ENCODE peak calls at places on chromosomes 7 and 10, in seven cellular contexts. Z, M, T, O, P, N and R are unnamed samples.

GRCh38 chr10:69335063-69335587 is 56.8 kb downstream of the HK1 start:
- DNase-seq in M (peak; percentile 90), N (no peak), P (no peak), Z (no peak), O (peak; percentile 35), T (no peak), R (no peak)

GRCh38 chr10:4354382-4354812 is 471.6 kb upstream of the AKR1E2 start:
- DNase-seq in O (no peak), N (no peak), Z (no peak), P (no peak), T (no peak), M (no peak), R (no peak)

GRCh38 chr7:45703911-45704682 is 129.9 kb downstream of the ADCY1 start:
- DNase-seq in Z (no peak), N (no peak), P (no peak), O (no peak), T (no peak), M (no peak), R (no peak)

GRCh38 chr7:29563590-29564454 is at the start of gene PRR15:
- DNase-seq in M (peak; percentile 51), T (peak; percentile 55), P (peak; percentile 17), N (no peak), Z (no peak), O (peak; percentile 88), R (no peak)

GRCh38 chr10:25068152-25069058 is 52.0 kb downstream of the THNSL1 start:
- DNase-seq in N (no peak), Z (no peak), T (peak; percentile 36), P (peak; percentile 29), O (no peak), M (no peak), R (peak; percentile 19)

GRCh38 chr10:24518981-24519597 is 204.6 kb downstream of the ARHGAP21 start:
- DNase-seq in Z (peak; percentile 20), O (peak; percentile 46), M (peak; percentile 53), P (peak; percentile 75), N (no peak), T (peak; percentile 86), R (peak; percentile 38)

GRCh38 chr10:126407831-126408230 is 19.6 kb upstream of the ADAM12 start:
- DNase-seq in Z (no peak), M (no peak), N (no peak), O (no peak), P (no peak), T (peak; percentile 15), R (no peak)

GRCh38 chr7:20240080-20240926 is 23.1 kb upstream of the MACC1 start:
- DNase-seq in T (no peak), O (no peak), M (no peak), P (no peak), N (no peak), Z (no peak), R (no peak)

GRCh38 chr7:14752301-14752700 is 150.2 kb downstream of the DGKB start:
- DNase-seq in Z (no peak), N (no peak), M (no peak), T (no peak), P (no peak), O (no peak), R (no peak)

GRCh38 chr10:99279626-99280111 is 44.0 kb upstream of the HPSE2 start:
- DNase-seq in P (no peak), M (no peak), N (no peak), O (peak; percentile 76), T (peak; percentile 11), Z (no peak), R (peak; percentile 63)

GRCh38 chr10:13808556-13809391 is 222.0 kb downstream of the PRPF18 start:
- DNase-seq in T (no peak), P (no peak), O (no peak), M (no peak), N (no peak), Z (no peak), R (no peak)

GRCh38 chr7:98211676-98212531 is 665 bp downstream of the BHLHA15 start:
- DNase-seq in P (no peak), O (peak; percentile 52), Z (no peak), M (peak; percentile 47), T (no peak), N (no peak), R (no peak)

GRCh38 chr10:133032231-133032630 is 55.5 kb upstream of the ADGRA1 start:
- DNase-seq in Z (no peak), N (no peak), T (no peak), P (no peak), O (no peak), M (no peak), R (no peak)

GRCh38 chr7:138396251-138397070 is 63.6 kb upstream of the TRIM24 start:
- DNase-seq in Z (no peak), M (no peak), P (no peak), T (no peak), N (no peak), O (peak; percentile 87), R (no peak)

GRCh38 chr7:140062118-140062527 is 628 bp downstream of the PARP12 start:
- DNase-seq in M (peak; percentile 60), N (no peak), Z (peak; percentile 56), O (peak; percentile 45), P (no peak), T (peak; percentile 18), R (no peak)

GRCh38 chr10:77405771-77406241 is 231.8 kb downstream of the KCNMA1 start:
- DNase-seq in P (peak; percentile 82), T (peak; percentile 89), Z (no peak), M (peak; percentile 88), N (no peak), O (peak; percentile 84), R (peak; percentile 75)

GRCh38 chr10:71909399-71910083 is 54.7 kb upstream of the CHST3 start:
- DNase-seq in Z (no peak), T (no peak), N (no peak), P (no peak), M (no peak), O (no peak), R (no peak)

GRCh38 chr7:20075992-20076813 is 141.0 kb downstream of the MACC1 start:
- DNase-seq in M (no peak), Z (no peak), T (no peak), O (no peak), P (no peak), N (no peak), R (peak; percentile 1)

GRCh38 chr10:68732651-68733050 is 11.6 kb downstream of the CCAR1 start:
- DNase-seq in T (no peak), Z (no peak), M (no peak), P (no peak), N (no peak), O (no peak), R (no peak)

GRCh38 chr7:16028103-16028502 is 341.6 kb upstream of the MEOX2 start:
- DNase-seq in T (peak; percentile 66), Z (no peak), P (peak; percentile 54), O (no peak), M (no peak), N (no peak), R (peak; percentile 95)

GRCh38 chr10:44372181-44372580 is 12.7 kb downstream of the CXCL12 start:
- DNase-seq in Z (no peak), M (peak; percentile 37), T (no peak), P (no peak), N (no peak), O (no peak), R (no peak)

GRCh38 chr10:34078017-34078416 is 737.1 kb downstream of the PARD3 start:
- DNase-seq in Z (no peak), M (no peak), P (no peak), T (no peak), O (no peak), N (no peak), R (no peak)

GRCh38 chr10:98172073-98172472 is 37.6 kb downstream of the R3HCC1L start:
- DNase-seq in N (no peak), M (peak; percentile 50), T (peak; percentile 65), P (no peak), Z (no peak), O (no peak), R (no peak)

GRCh38 chr10:34147641-34148040 is 667.5 kb downstream of the PARD3 start:
- DNase-seq in T (no peak), N (no peak), P (no peak), M (no peak), O (no peak), Z (no peak), R (no peak)

GRCh38 chr7:70566659-70567058 is 565.3 kb upstream of the GALNT17 start:
- DNase-seq in Z (no peak), M (no peak), P (no peak), T (no peak), O (no peak), N (no peak), R (no peak)

GRCh38 chr10:92291921-92292860 is 1.2 kb downstream of the MARCHF5 start:
- DNase-seq in Z (peak; percentile 21), N (no peak), M (peak; percentile 66), O (peak; percentile 49), T (peak; percentile 61), P (peak; percentile 43), R (peak; percentile 56)

GRCh38 chr7:22647451-22648257 is 79.3 kb upstream of the IL6 start:
- DNase-seq in T (peak; percentile 35), Z (no peak), O (no peak), M (no peak), P (peak; percentile 48), N (no peak), R (peak; percentile 79)

GRCh38 chr7:95476904-95477594 is 8.7 kb upstream of the ASB4 start:
- DNase-seq in P (peak; percentile 60), N (no peak), T (peak; percentile 72), O (peak; percentile 49), Z (peak; percentile 7), M (peak; percentile 58), R (peak; percentile 55)

GRCh38 chr7:25207887-25208286 is 20.4 kb downstream of the NPVF start:
- DNase-seq in Z (no peak), T (no peak), O (no peak), P (no peak), M (no peak), N (no peak), R (no peak)

GRCh38 chr7:111029574-111030357 is 61.2 kb upstream of the LRRN3 start:
- DNase-seq in P (no peak), N (no peak), O (no peak), T (peak; percentile 24), M (no peak), Z (no peak), R (peak; percentile 22)

GRCh38 chr10:62083868-62084267 is 182.4 kb downstream of the ARID5B start:
- DNase-seq in P (no peak), O (peak; percentile 41), N (no peak), Z (no peak), T (no peak), M (peak; percentile 62), R (peak; percentile 84)

GRCh38 chr7:130758429-130759056 is 24.5 kb upstream of the KLF14 start:
- DNase-seq in Z (no peak), O (no peak), M (no peak), P (peak; percentile 34), N (no peak), T (peak; percentile 74), R (peak; percentile 37)

GRCh38 chr10:112208981-112209380 is 25.4 kb upstream of the GPAM start:
- DNase-seq in M (no peak), T (peak; percentile 52), O (no peak), Z (no peak), P (no peak), N (no peak), R (no peak)

GRCh38 chr7:90516257-90516656 is 46.8 kb downstream of the PTTG1IP2 start:
- DNase-seq in N (no peak), Z (no peak), P (no peak), O (no peak), M (no peak), T (no peak), R (no peak)

GRCh38 chr10:25753776-25754175 is 180.3 kb upstream of the MYO3A start:
- DNase-seq in T (no peak), Z (no peak), O (no peak), N (no peak), P (no peak), M (no peak), R (no peak)

GRCh38 chr7:108109216-108109908 is 20.8 kb downstream of the LAMB4 start:
- DNase-seq in N (no peak), T (peak; percentile 15), O (no peak), M (no peak), Z (no peak), P (no peak), R (peak; percentile 25)